ENCODE peak calls at places on chromosomes 6 and 20, in four cellular contexts. One of them, this sample, is unnamed.

GRCh38 chr20:20736303-20736702 is 23.9 kb upstream of the RALGAPA2 start:
- DNase-seq in endothelial cell of umbilical vein: no peak
- DNase-seq in SK-N-SH: no peak
- DNase-seq in IMR-90: no peak
- DNase-seq in this sample: no peak

GRCh38 chr6:54014440-54014839 is 96.8 kb upstream of the MLIP start:
- DNase-seq in endothelial cell of umbilical vein: no peak
- DNase-seq in SK-N-SH: no peak
- DNase-seq in IMR-90: no peak
- DNase-seq in this sample: no peak

GRCh38 chr6:56682580-56682979 is 39.9 kb upstream of the DST start:
- DNase-seq in endothelial cell of umbilical vein: no peak
- DNase-seq in SK-N-SH: no peak
- DNase-seq in IMR-90: no peak
- DNase-seq in this sample: no peak

GRCh38 chr6:54010340-54011276 is 100.6 kb upstream of the MLIP start:
- DNase-seq in endothelial cell of umbilical vein: no peak
- DNase-seq in SK-N-SH: no peak
- DNase-seq in IMR-90: no peak
- DNase-seq in this sample: no peak

GRCh38 chr20:45484676-45485075 is 15.1 kb downstream of the WFDC2 start:
- DNase-seq in endothelial cell of umbilical vein: no peak
- DNase-seq in SK-N-SH: no peak
- DNase-seq in IMR-90: no peak
- DNase-seq in this sample: no peak

GRCh38 chr6:112296122-112296521 is 41.8 kb upstream of the LAMA4 start:
- DNase-seq in endothelial cell of umbilical vein: peak
- DNase-seq in SK-N-SH: no peak
- DNase-seq in IMR-90: peak
- DNase-seq in this sample: no peak

GRCh38 chr6:101443315-101443714 is 49.8 kb downstream of the GRIK2 start:
- DNase-seq in endothelial cell of umbilical vein: no peak
- DNase-seq in SK-N-SH: no peak
- DNase-seq in IMR-90: no peak
- DNase-seq in this sample: no peak

GRCh38 chr6:40504274-40504673 is 82.9 kb downstream of the LRFN2 start:
- DNase-seq in endothelial cell of umbilical vein: no peak
- DNase-seq in SK-N-SH: no peak
- DNase-seq in IMR-90: no peak
- DNase-seq in this sample: no peak

GRCh38 chr20:41335591-41335990 is 5.0 kb upstream of the LPIN3 start:
- DNase-seq in endothelial cell of umbilical vein: no peak
- DNase-seq in SK-N-SH: no peak
- DNase-seq in IMR-90: no peak
- DNase-seq in this sample: no peak

GRCh38 chr6:3259491-3259958 is 778 bp downstream of the PSMG4 start:
- DNase-seq in endothelial cell of umbilical vein: peak
- DNase-seq in SK-N-SH: peak
- DNase-seq in IMR-90: peak
- DNase-seq in this sample: peak

GRCh38 chr20:44771172-44771535 is 25.5 kb downstream of the KCNK15 start:
- DNase-seq in endothelial cell of umbilical vein: no peak
- DNase-seq in SK-N-SH: no peak
- DNase-seq in IMR-90: no peak
- DNase-seq in this sample: no peak

GRCh38 chr6:79305020-79305419 is 70.5 kb upstream of the HMGN3 start:
- DNase-seq in endothelial cell of umbilical vein: no peak
- DNase-seq in SK-N-SH: no peak
- DNase-seq in IMR-90: no peak
- DNase-seq in this sample: no peak

GRCh38 chr6:122833229-122833556 is 44.1 kb downstream of the SMPDL3A start:
- DNase-seq in endothelial cell of umbilical vein: no peak
- DNase-seq in SK-N-SH: no peak
- DNase-seq in IMR-90: no peak
- DNase-seq in this sample: no peak

GRCh38 chr6:36123270-36124139 is 6.8 kb upstream of the MAPK13 start:
- DNase-seq in endothelial cell of umbilical vein: peak
- DNase-seq in SK-N-SH: peak
- DNase-seq in IMR-90: peak
- DNase-seq in this sample: no peak

GRCh38 chr6:90459225-90459758 is 127.6 kb downstream of the MAP3K7 start:
- DNase-seq in endothelial cell of umbilical vein: no peak
- DNase-seq in SK-N-SH: no peak
- DNase-seq in IMR-90: no peak
- DNase-seq in this sample: no peak

GRCh38 chr6:56954389-56955170 is at the start of gene BEND6:
- DNase-seq in endothelial cell of umbilical vein: peak
- DNase-seq in SK-N-SH: peak
- DNase-seq in IMR-90: peak
- DNase-seq in this sample: no peak

GRCh38 chr6:5279891-5280338 is 18.6 kb downstream of the FARS2 start:
- DNase-seq in endothelial cell of umbilical vein: no peak
- DNase-seq in SK-N-SH: no peak
- DNase-seq in IMR-90: peak
- DNase-seq in this sample: no peak

GRCh38 chr6:90351696-90352095 is 55.1 kb upstream of the BACH2 start:
- DNase-seq in endothelial cell of umbilical vein: no peak
- DNase-seq in SK-N-SH: no peak
- DNase-seq in IMR-90: peak
- DNase-seq in this sample: no peak

GRCh38 chr6:20414711-20415110 is 13.0 kb downstream of the E2F3 start:
- DNase-seq in endothelial cell of umbilical vein: no peak
- DNase-seq in SK-N-SH: no peak
- DNase-seq in IMR-90: no peak
- DNase-seq in this sample: no peak

GRCh38 chr6:17395112-17395511 is 1.7 kb downstream of the CAP2 start:
- DNase-seq in endothelial cell of umbilical vein: no peak
- DNase-seq in SK-N-SH: no peak
- DNase-seq in IMR-90: no peak
- DNase-seq in this sample: no peak

GRCh38 chr20:36969478-36970186 is 18.1 kb upstream of the SAMHD1 start:
- DNase-seq in endothelial cell of umbilical vein: no peak
- DNase-seq in SK-N-SH: no peak
- DNase-seq in IMR-90: no peak
- DNase-seq in this sample: no peak

GRCh38 chr6:117976030-117976651 is 69.1 kb downstream of the SLC35F1 start:
- DNase-seq in endothelial cell of umbilical vein: peak
- DNase-seq in SK-N-SH: peak
- DNase-seq in IMR-90: peak
- DNase-seq in this sample: peak

GRCh38 chr6:3748208-3748701 is 3.3 kb downstream of the PXDC1 start:
- DNase-seq in endothelial cell of umbilical vein: peak
- DNase-seq in SK-N-SH: peak
- DNase-seq in IMR-90: peak
- DNase-seq in this sample: no peak

GRCh38 chr20:58775371-58775770 is 75.3 kb downstream of the GNAS-AS1 start:
- DNase-seq in endothelial cell of umbilical vein: no peak
- DNase-seq in SK-N-SH: no peak
- DNase-seq in IMR-90: no peak
- DNase-seq in this sample: no peak

GRCh38 chr6:1837868-1838267 is 228.2 kb downstream of the FOXC1 start:
- DNase-seq in endothelial cell of umbilical vein: no peak
- DNase-seq in SK-N-SH: no peak
- DNase-seq in IMR-90: no peak
- DNase-seq in this sample: no peak

GRCh38 chr6:38420207-38420606 is 219.5 kb downstream of the BTBD9 start:
- DNase-seq in endothelial cell of umbilical vein: peak
- DNase-seq in SK-N-SH: no peak
- DNase-seq in IMR-90: peak
- DNase-seq in this sample: no peak

GRCh38 chr6:81204741-81205140 is 547.7 kb downstream of the TENT5A start:
- DNase-seq in endothelial cell of umbilical vein: no peak
- DNase-seq in SK-N-SH: no peak
- DNase-seq in IMR-90: no peak
- DNase-seq in this sample: no peak

GRCh38 chr6:157525918-157526425 is 145.0 kb downstream of the ZDHHC14 start:
- DNase-seq in endothelial cell of umbilical vein: no peak
- DNase-seq in SK-N-SH: no peak
- DNase-seq in IMR-90: no peak
- DNase-seq in this sample: no peak
- H3K9ac ChIP-seq in endothelial cell of umbilical vein: no peak
- H3K9ac ChIP-seq in SK-N-SH: no peak
- H3K9ac ChIP-seq in IMR-90: no peak
- H3K9ac ChIP-seq in this sample: no peak

GRCh38 chr6:52942221-52942620 is 32.7 kb upstream of the GSTA3 start:
- DNase-seq in endothelial cell of umbilical vein: no peak
- DNase-seq in SK-N-SH: no peak
- DNase-seq in IMR-90: no peak
- DNase-seq in this sample: no peak
- H3K9ac ChIP-seq in endothelial cell of umbilical vein: no peak
- H3K9ac ChIP-seq in SK-N-SH: no peak
- H3K9ac ChIP-seq in IMR-90: no peak
- H3K9ac ChIP-seq in this sample: no peak

GRCh38 chr6:146814148-146814750 is 215.5 kb downstream of the ADGB start:
- DNase-seq in endothelial cell of umbilical vein: no peak
- DNase-seq in SK-N-SH: no peak
- DNase-seq in IMR-90: peak
- DNase-seq in this sample: no peak

GRCh38 chr6:146819596-146820320 is 221.0 kb downstream of the ADGB start:
- DNase-seq in endothelial cell of umbilical vein: no peak
- DNase-seq in SK-N-SH: no peak
- DNase-seq in IMR-90: peak
- DNase-seq in this sample: no peak
- H3K9ac ChIP-seq in endothelial cell of umbilical vein: no peak
- H3K9ac ChIP-seq in SK-N-SH: no peak
- H3K9ac ChIP-seq in IMR-90: no peak
- H3K9ac ChIP-seq in this sample: no peak

GRCh38 chr20:33863440-33864323 is 52.5 kb downstream of the CHMP4B start:
- DNase-seq in endothelial cell of umbilical vein: no peak
- DNase-seq in SK-N-SH: no peak
- DNase-seq in IMR-90: no peak
- DNase-seq in this sample: no peak
- H3K9ac ChIP-seq in endothelial cell of umbilical vein: no peak
- H3K9ac ChIP-seq in SK-N-SH: no peak
- H3K9ac ChIP-seq in IMR-90: no peak
- H3K9ac ChIP-seq in this sample: no peak

DNA sequence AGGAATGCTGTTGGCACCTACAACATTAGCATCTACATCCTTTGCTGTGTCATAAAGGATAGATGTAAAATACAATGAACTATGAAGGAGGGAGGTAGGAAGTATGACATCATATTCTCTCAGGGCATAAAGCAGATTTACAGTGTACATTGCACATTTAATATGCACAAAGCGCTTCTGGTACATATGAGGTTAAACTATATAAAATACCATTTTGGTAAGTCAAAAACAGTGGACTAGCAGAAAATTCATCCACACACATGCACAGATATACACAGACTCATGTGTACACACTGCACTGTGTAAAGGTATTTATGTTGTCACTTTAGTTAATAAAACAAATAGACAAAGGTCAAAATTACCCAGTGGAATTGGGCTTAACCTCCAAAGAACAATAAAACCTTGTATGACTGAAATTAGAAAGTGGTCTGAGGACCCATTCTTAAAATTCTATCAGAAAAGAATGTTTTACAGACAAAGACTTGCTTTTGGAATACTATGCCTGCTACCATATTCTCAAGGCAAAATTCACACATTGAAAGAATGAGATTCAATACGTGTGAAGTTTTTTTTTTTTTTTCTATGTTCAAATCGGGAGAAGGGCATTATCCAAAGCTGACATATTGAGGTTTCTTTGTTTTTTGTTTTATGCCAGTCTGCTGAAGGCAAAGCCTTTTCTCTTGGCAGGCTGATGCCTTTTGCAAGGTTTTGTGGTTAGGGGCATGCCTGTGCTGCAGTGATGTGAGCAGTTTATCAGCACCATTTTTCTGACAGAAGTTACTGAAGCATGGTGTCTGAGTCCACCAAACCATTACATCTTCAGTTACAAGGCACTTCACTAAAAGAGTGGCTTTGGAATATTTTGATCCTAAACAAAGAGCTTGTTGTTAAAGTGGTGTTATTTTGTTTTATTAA is 199.0 kb downstream of the PLCB1 start:
- DNase-seq in endothelial cell of umbilical vein: no peak
- DNase-seq in SK-N-SH: no peak
- DNase-seq in IMR-90: no peak
- DNase-seq in this sample: no peak
- H3K9ac ChIP-seq in endothelial cell of umbilical vein: no peak
- H3K9ac ChIP-seq in SK-N-SH: no peak
- H3K9ac ChIP-seq in IMR-90: no peak
- H3K9ac ChIP-seq in this sample: no peak

GRCh38 chr6:161302949-161303348 is 29.1 kb upstream of the AGPAT4 start:
- DNase-seq in endothelial cell of umbilical vein: no peak
- DNase-seq in SK-N-SH: no peak
- DNase-seq in IMR-90: no peak
- DNase-seq in this sample: no peak

GRCh38 chr6:161313940-161314509 is 40.2 kb upstream of the AGPAT4 start:
- DNase-seq in endothelial cell of umbilical vein: no peak
- DNase-seq in SK-N-SH: no peak
- DNase-seq in IMR-90: no peak
- DNase-seq in this sample: no peak

GRCh38 chr6:161303628-161304340 is 29.9 kb upstream of the AGPAT4 start:
- DNase-seq in endothelial cell of umbilical vein: no peak
- DNase-seq in SK-N-SH: no peak
- DNase-seq in IMR-90: peak
- DNase-seq in this sample: no peak

GRCh38 chr6:161305860-161306259 is 32.0 kb upstream of the AGPAT4 start:
- DNase-seq in endothelial cell of umbilical vein: no peak
- DNase-seq in SK-N-SH: no peak
- DNase-seq in IMR-90: no peak
- DNase-seq in this sample: no peak

GRCh38 chr6:161308075-161308655 is 34.3 kb upstream of the AGPAT4 start:
- DNase-seq in endothelial cell of umbilical vein: no peak
- DNase-seq in SK-N-SH: no peak
- DNase-seq in IMR-90: no peak
- DNase-seq in this sample: no peak
- H3K9ac ChIP-seq in endothelial cell of umbilical vein: no peak
- H3K9ac ChIP-seq in SK-N-SH: no peak
- H3K9ac ChIP-seq in IMR-90: no peak
- H3K9ac ChIP-seq in this sample: no peak

This sample was measured in SK-N-MC.